ENCODE peak calls at places on chromosomes 3 and 15, in nine cellular contexts. L is activated CD8-positive, alpha-beta T cell treated with anti-CD3 and anti-CD28 coated beads for 36 hours; X is cardiac muscle cell; Z is tibial artery; Y is stomach; D is ovary; C is foreskin fibroblast; E is WTC11; J is fibroblast of the aortic adventitia. W is an unnamed sample.

GRCh38 chr3:16060945-16061344 is 113.5 kb upstream of the GALNT15 start:
- DNase-seq in L (no peak), X (no peak), Z (peak), Y (no peak), D (peak), C (peak), E (no peak), J (peak), W (peak)

GRCh38 chr3:67090472-67090871 is 92.4 kb downstream of the KBTBD8 start:
- DNase-seq in L (no peak), X (no peak), Z (no peak), Y (no peak), D (no peak), C (peak), E (no peak), J (peak), W (peak)

GRCh38 chr3:88180398-88180999 is 30.7 kb downstream of the C3orf38 start:
- DNase-seq in L (peak), X (peak), Z (no peak), Y (no peak), D (no peak), C (peak), E (no peak), J (peak), W (peak)

GRCh38 chr3:81744366-81744765 is 17.1 kb downstream of the GBE1 start:
- DNase-seq in L (no peak), X (peak), Z (no peak), Y (no peak), D (peak), C (peak), E (no peak), J (peak), W (peak)

GRCh38 chr15:23444269-23444668 is 2.8 kb downstream of the GOLGA6L2 start:
- DNase-seq in L (no peak), X (no peak), Z (peak), Y (no peak), D (no peak), C (no peak), E (no peak), J (no peak), W (no peak)

GRCh38 chr3:194488007-194488742 is 1.4 kb upstream of the ATP13A3 start:
- DNase-seq in L (peak), X (no peak), Z (no peak), Y (no peak), D (no peak), C (peak), E (no peak), J (peak), W (no peak)

GRCh38 chr15:56367156-56367555 is 1.9 kb downstream of the TEX9 start:
- DNase-seq in L (no peak), X (no peak), Z (no peak), Y (no peak), D (no peak), C (no peak), E (no peak), J (no peak), W (no peak)

GRCh38 chr3:43082457-43082856 is 23.4 kb downstream of the POMGNT2 start:
- DNase-seq in L (no peak), X (no peak), Z (no peak), Y (no peak), D (no peak), C (no peak), E (no peak), J (no peak), W (no peak)

GRCh38 chr3:108296239-108296638 is at the start of gene HHLA2:
- DNase-seq in L (peak), X (no peak), Z (no peak), Y (no peak), D (no peak), C (no peak), E (no peak), J (peak), W (no peak)

W was measured in choroid plexus epithelial cell.